ENCODE peak calls at places on chromosomes 2 and 18, in ten cellular contexts. A, D, Q, E, J, Z, O, F, I and R are unnamed samples.
A peak's percentile ranks its signal among the peaks of the same experiment; 100 is the strongest.

GRCh38 chr2:219530048-219530963 is 13.3 kb downstream of the CHPF start:
- DNase-seq in A (peak; percentile 84), D (peak; percentile 93), Q (peak; percentile 95), E (peak; percentile 77), J (peak; percentile 88), Z (peak; percentile 79), O (no peak), F (peak; percentile 82), I (peak; percentile 81), R (peak; percentile 88)

GRCh38 chr2:178306351-178307073 is 112.2 kb downstream of the OSBPL6 start:
- DNase-seq in A (peak; percentile 38), D (no peak), Q (peak; percentile 69), E (peak; percentile 30), J (peak; percentile 62), Z (no peak), O (no peak), F (peak; percentile 3), I (peak; percentile 54), R (no peak)

GRCh38 chr18:58590231-58590630 is 38.7 kb downstream of the ALPK2 start:
- DNase-seq in A (no peak), D (peak; percentile 81), Q (peak; percentile 47), E (no peak), J (peak; percentile 95), Z (peak; percentile 56), O (no peak), F (no peak), I (no peak), R (no peak)

GRCh38 chr18:77067315-77068061 is 65.1 kb downstream of the MBP start:
- DNase-seq in A (peak; percentile 59), D (peak; percentile 84), Q (peak; percentile 74), E (no peak), J (peak; percentile 92), Z (peak; percentile 74), O (peak; percentile 62), F (peak; percentile 38), I (no peak), R (peak; percentile 77)

GRCh38 chr2:212032032-212032431 is 506.6 kb downstream of the ERBB4 start:
- DNase-seq in A (no peak), D (no peak), Q (no peak), E (no peak), J (peak; percentile 74), Z (no peak), O (no peak), F (no peak), I (no peak), R (no peak)

GRCh38 chr2:191246820-191247380 is 1.7 kb downstream of the MYO1B start:
- DNase-seq in A (no peak), D (no peak), Q (no peak), E (no peak), J (peak; percentile 24), Z (no peak), O (no peak), F (no peak), I (no peak), R (no peak)

GRCh38 chr2:105924932-105925331 is 180.2 kb downstream of the NCK2 start:
- DNase-seq in A (no peak), D (no peak), Q (no peak), E (no peak), J (no peak), Z (no peak), O (no peak), F (no peak), I (no peak), R (peak; percentile 11)

GRCh38 chr2:88919087-88919738 is 227.7 kb downstream of the RPIA start:
- DNase-seq in A (no peak), D (no peak), Q (no peak), E (no peak), J (peak; percentile 59), Z (no peak), O (no peak), F (no peak), I (no peak), R (no peak)

GRCh38 chr2:165440367-165440766 is 29.1 kb upstream of the CSRNP3 start:
- DNase-seq in A (no peak), D (no peak), Q (peak; percentile 60), E (no peak), J (peak; percentile 81), Z (no peak), O (no peak), F (no peak), I (no peak), R (no peak)

GRCh38 chr2:73821227-73821626 is 7.5 kb upstream of the STAMBP start:
- DNase-seq in A (no peak), D (no peak), Q (no peak), E (no peak), J (no peak), Z (no peak), O (no peak), F (no peak), I (no peak), R (no peak)

GRCh38 chr2:215382480-215382879 is 53.4 kb downstream of the FN1 start:
- DNase-seq in A (no peak), D (no peak), Q (no peak), E (no peak), J (no peak), Z (no peak), O (no peak), F (no peak), I (no peak), R (no peak)
- H3K4me1 ChIP-seq in A (no peaks in the 10 kb centered on the region), D (no peaks in the 10 kb centered on the region), Q (no peaks in the 10 kb centered on the region), E (no peaks in the 10 kb centered on the region), J (no peaks in the 10 kb centered on the region), Z (no peaks in the 10 kb centered on the region), O (no peaks in the 10 kb centered on the region), F (no peaks in the 10 kb centered on the region), I (no peaks in the 10 kb centered on the region), R (no peaks in the 10 kb centered on the region)

GRCh38 chr2:41937464-41937861 is 110.4 kb upstream of the PKDCC start:
- DNase-seq in A (no peak), D (no peak), Q (no peak), E (no peak), J (peak; percentile 65), Z (no peak), O (no peak), F (no peak), I (peak; percentile 97), R (no peak)

GRCh38 chr2:41937921-41938708 is 109.7 kb upstream of the PKDCC start:
- DNase-seq in A (peak; percentile 62), D (no peak), Q (peak; percentile 41), E (no peak), J (peak; percentile 87), Z (peak; percentile 32), O (no peak), F (no peak), I (no peak), R (no peak)

GRCh38 chr2:41935004-41935401 is 112.8 kb upstream of the PKDCC start:
- DNase-seq in A (no peak), D (no peak), Q (no peak), E (no peak), J (no peak), Z (no peak), O (no peak), F (no peak), I (no peak), R (no peak)

GRCh38 chr2:41935806-41936205 is 112.0 kb upstream of the PKDCC start:
- DNase-seq in A (no peak), D (no peak), Q (no peak), E (no peak), J (peak; percentile 52), Z (no peak), O (no peak), F (no peak), I (no peak), R (no peak)

GRCh38 chr2:41936751-41937463 is 110.9 kb upstream of the PKDCC start:
- DNase-seq in A (no peak), D (no peak), Q (no peak), E (no peak), J (no peak), Z (no peak), O (no peak), F (no peak), I (no peak), R (no peak)
- H3K4me1 ChIP-seq in A (peaks cover 65% of the 10 kb centered on the region), D (peaks cover 33% of the 10 kb centered on the region), Q (peaks cover 54% of the 10 kb centered on the region), E (no peaks in the 10 kb centered on the region), J (peaks cover 72% of the 10 kb centered on the region), Z (peaks cover 27% of the 10 kb centered on the region), O (peaks cover 8% of the 10 kb centered on the region), F (no peaks in the 10 kb centered on the region), I (peaks cover 14% of the 10 kb centered on the region), R (peaks cover 19% of the 10 kb centered on the region)

GRCh38 chr18:79769698-79770500 is 27.8 kb upstream of the KCNG2 start:
- DNase-seq in A (no peak), D (peak; percentile 47), Q (no peak), E (no peak), J (no peak), Z (no peak), O (no peak), F (no peak), I (no peak), R (peak; percentile 33)

GRCh38 chr18:79772108-79772864 is 25.5 kb upstream of the KCNG2 start:
- DNase-seq in A (no peak), D (peak; percentile 50), Q (no peak), E (no peak), J (no peak), Z (no peak), O (no peak), F (no peak), I (no peak), R (peak; percentile 70)

GRCh38 chr18:79770501-79770815 is 27.3 kb upstream of the KCNG2 start:
- DNase-seq in A (no peak), D (peak; percentile 44), Q (no peak), E (no peak), J (no peak), Z (no peak), O (no peak), F (no peak), I (no peak), R (peak; percentile 29)

GRCh38 chr18:79771446-79772107 is 26.2 kb upstream of the KCNG2 start:
- DNase-seq in A (no peak), D (peak; percentile 63), Q (no peak), E (no peak), J (no peak), Z (no peak), O (no peak), F (no peak), I (no peak), R (peak; percentile 47)

DNA sequence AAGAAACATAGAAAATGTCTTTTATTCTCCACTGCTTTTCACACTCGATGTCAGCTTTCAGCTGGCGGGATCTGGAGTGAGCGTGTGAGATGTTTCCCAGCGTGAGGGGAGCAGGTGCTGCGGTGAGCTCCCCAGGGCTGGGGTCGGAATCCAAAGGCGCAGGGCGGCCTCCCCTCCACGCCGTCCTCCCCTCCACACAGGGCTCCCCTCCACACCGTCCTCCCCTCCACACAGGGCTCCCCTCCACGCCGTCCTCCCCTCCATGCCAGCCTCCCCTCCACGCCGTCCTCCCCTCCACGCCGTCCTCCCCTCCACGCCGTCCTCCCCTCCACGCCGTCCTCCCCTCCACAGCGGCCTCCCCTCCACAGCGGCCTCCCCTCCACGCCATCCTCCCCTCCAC is 26.9 kb upstream of the KCNG2 start:
- DNase-seq in A (no peak), D (peak; percentile 62), Q (no peak), E (no peak), J (no peak), Z (no peak), O (no peak), F (no peak), I (no peak), R (peak; percentile 61)
- H3K4me1 ChIP-seq in A (no peaks in the 10 kb centered on the region), D (no peaks in the 10 kb centered on the region), Q (no peaks in the 10 kb centered on the region), E (no peaks in the 10 kb centered on the region), J (no peaks in the 10 kb centered on the region), Z (no peaks in the 10 kb centered on the region), O (no peaks in the 10 kb centered on the region), F (no peaks in the 10 kb centered on the region), I (peaks cover 4% of the 10 kb centered on the region), R (no peaks in the 10 kb centered on the region)

DNA sequence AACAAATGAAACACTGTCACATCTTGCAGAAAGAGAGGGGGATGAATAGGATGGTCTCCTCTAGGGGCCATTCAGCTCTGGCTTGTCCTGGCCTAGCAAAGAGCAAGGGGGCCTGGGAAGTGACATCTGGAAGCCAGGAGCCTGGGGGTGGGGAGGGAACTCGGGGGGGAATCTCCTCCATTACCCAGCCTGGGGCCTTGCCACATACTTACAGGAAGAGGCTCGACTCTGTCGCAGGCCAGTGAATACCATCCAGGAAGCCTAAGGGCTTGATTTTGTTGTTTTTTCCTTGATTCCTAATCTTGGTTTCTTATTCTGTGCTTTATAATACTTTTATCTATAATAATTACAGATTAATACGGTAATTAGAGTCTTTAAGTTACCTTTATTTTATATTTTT is 797.5 kb upstream of the ID2 start:
- DNase-seq in A (no peak), D (no peak), Q (no peak), E (no peak), J (no peak), Z (no peak), O (no peak), F (no peak), I (no peak), R (no peak)
- H3K4me1 ChIP-seq in A (no peaks in the 10 kb centered on the region), D (peaks cover 14% of the 10 kb centered on the region), Q (peaks cover 11% of the 10 kb centered on the region), E (no peaks in the 10 kb centered on the region), J (peaks cover 10% of the 10 kb centered on the region), Z (no peaks in the 10 kb centered on the region), O (no peaks in the 10 kb centered on the region), F (no peaks in the 10 kb centered on the region), I (peaks cover 4% of the 10 kb centered on the region), R (no peaks in the 10 kb centered on the region)